ENCODE peak calls at places on chromosomes 1 and 21, in eight cellular contexts. Z is HepG2, G is Panc1, Q is HCT116, U is upper lobe of left lung, R is GM12878, M is K562, P is GM23338. T is an unnamed sample.

GRCh38 chr1:168636200-168636599 is 59.8 kb downstream of the XCL1 start:
- ATAC-seq in U (no peak), Z (no peak), M (no peak), Q (peak), R (peak), P (no peak), G (no peak), T (peak)

GRCh38 chr1:164188507-164188906 is 370.5 kb upstream of the PBX1 start:
- ATAC-seq in G (no peak), R (no peak), U (no peak), P (peak), Q (no peak), M (no peak), Z (no peak), T (no peak)

GRCh38 chr1:56334027-56334426 is 245.3 kb downstream of the PLPP3 start:
- ATAC-seq in Z (no peak), R (no peak), M (no peak), U (no peak), G (no peak), P (no peak), Q (no peak), T (no peak)

GRCh38 chr1:116256875-116257823 is 115.9 kb upstream of the ATP1A1 start:
- ATAC-seq in Q (no peak), M (no peak), U (no peak), Z (no peak), R (peak), P (no peak), G (no peak), T (no peak)

GRCh38 chr1:222706815-222707214 is 5.5 kb downstream of the AIDA start:
- ATAC-seq in Z (peak), Q (no peak), G (no peak), M (no peak), R (no peak), U (no peak), P (no peak), T (no peak)

GRCh38 chr1:205440476-205441317 is 15.1 kb downstream of the BLACAT1 start:
- ATAC-seq in Q (peak), Z (peak), P (peak), G (peak), M (peak), U (peak), R (peak), T (peak)

GRCh38 chr1:46816930-46817329 is 18.1 kb downstream of the CYP4B1 start:
- ATAC-seq in Z (no peak), G (no peak), P (no peak), M (no peak), R (no peak), Q (no peak), U (no peak), T (no peak)

GRCh38 chr1:211738096-211738708 is 62.8 kb upstream of the NEK2 start:
- ATAC-seq in M (no peak), U (no peak), R (no peak), Z (no peak), G (no peak), P (peak), Q (no peak), T (no peak)

GRCh38 chr1:6496360-6496704 is 4.9 kb upstream of the PLEKHG5 start:
- ATAC-seq in P (peak), Z (no peak), R (no peak), Q (no peak), G (no peak), M (no peak), U (no peak), T (no peak)

GRCh38 chr21:8989883-8990325 is 1531.5 kb upstream of the TPTE start:
- ATAC-seq in P (peak), Q (peak), Z (peak), G (peak), U (peak), M (peak), R (no peak), T (no peak)

GRCh38 chr1:82565146-82565545 is 764.4 kb downstream of the ADGRL2 start:
- ATAC-seq in Q (peak), Z (no peak), U (no peak), R (no peak), M (no peak), P (peak), G (peak), T (peak)

GRCh38 chr1:171286032-171286705 is 27.8 kb upstream of the FMO4 start:
- ATAC-seq in M (no peak), P (no peak), Z (no peak), G (no peak), R (peak), U (no peak), Q (no peak), T (no peak)

GRCh38 chr1:3393024-3393986 is 61.2 kb upstream of the ARHGEF16 start:
- ATAC-seq in U (no peak), P (peak), M (no peak), R (no peak), Z (peak), G (no peak), Q (no peak), T (no peak)

GRCh38 chr1:15852036-15852827 is 4.7 kb downstream of the SPEN start:
- ATAC-seq in Z (no peak), P (no peak), R (peak), G (no peak), Q (no peak), M (no peak), U (no peak), T (no peak)

GRCh38 chr1:168135116-168135981 is 1.4 kb downstream of the GPR161 start:
- ATAC-seq in G (peak), Q (peak), M (peak), U (peak), P (peak), Z (peak), R (no peak), T (no peak)

GRCh38 chr1:4367230-4367629 is 287.2 kb upstream of the AJAP1 start:
- ATAC-seq in R (no peak), G (no peak), Q (no peak), Z (no peak), M (no peak), U (no peak), P (no peak), T (no peak)

GRCh38 chr1:230097370-230097769 is 30.3 kb downstream of the GALNT2 start:
- ATAC-seq in G (no peak), U (no peak), P (no peak), M (no peak), Z (no peak), R (no peak), Q (no peak), T (no peak)

GRCh38 chr1:110464340-110464739 is 13.4 kb downstream of the PROK1 start:
- ATAC-seq in G (no peak), Z (no peak), Q (no peak), M (no peak), P (no peak), U (peak), R (no peak), T (no peak)

GRCh38 chr1:110902820-110903463 is 30.0 kb downstream of the CD53 start:
- ATAC-seq in R (peak), Z (no peak), Q (no peak), P (no peak), U (no peak), M (peak), G (no peak), T (no peak)

GRCh38 chr21:38821959-38822682 is 16.4 kb downstream of the ETS2 start:
- ATAC-seq in Z (peak), M (no peak), G (no peak), Q (no peak), P (no peak), R (no peak), U (peak), T (no peak)

GRCh38 chr1:3226191-3226590 is 157.2 kb downstream of the PRDM16 start:
- ATAC-seq in Q (no peak), U (no peak), R (no peak), M (no peak), Z (no peak), P (no peak), G (no peak), T (no peak)

GRCh38 chr1:161333166-161333565 is 19.0 kb downstream of the SDHC start:
- ATAC-seq in Q (no peak), M (no peak), Z (no peak), G (no peak), U (no peak), R (no peak), P (no peak), T (no peak)

GRCh38 chr1:178926046-178926445 is 55.2 kb upstream of the ANGPTL1 start:
- ATAC-seq in Q (no peak), R (no peak), U (no peak), M (no peak), Z (no peak), G (no peak), P (no peak), T (no peak)

GRCh38 chr1:51331206-51332100 is 1.1 kb upstream of the TTC39A start:
- ATAC-seq in Z (peak), Q (peak), U (peak), M (peak), G (peak), P (peak), R (peak), T (no peak)

GRCh38 chr1:119959268-119959667 is 63.0 kb upstream of the ADAM30 start:
- ATAC-seq in R (no peak), U (no peak), P (no peak), Z (no peak), G (no peak), M (no peak), Q (no peak), T (no peak)

GRCh38 chr1:87149166-87150065 is 179.3 kb upstream of the LMO4 start:
- ATAC-seq in Q (no peak), P (peak), Z (no peak), M (no peak), R (no peak), G (no peak), U (no peak), T (no peak)

GRCh38 chr1:34754878-34755637 is at the start of gene GJB5:
- ATAC-seq in P (peak), R (no peak), M (no peak), G (no peak), Q (peak), U (no peak), Z (no peak), T (no peak)

GRCh38 chr1:31572323-31573104 is 3.8 kb upstream of the TINAGL1 start:
- ATAC-seq in M (no peak), R (no peak), G (no peak), Z (peak), U (no peak), P (no peak), Q (no peak), T (no peak)

GRCh38 chr1:44808063-44808937 is at the start of gene BTBD19:
- ATAC-seq in P (peak), Z (peak), G (peak), M (peak), R (peak), Q (peak), U (peak), T (peak)

GRCh38 chr1:26361605-26362122 is 7.7 kb upstream of the CRYBG2 start:
- ATAC-seq in M (no peak), U (no peak), Q (no peak), P (no peak), G (peak), Z (no peak), R (peak), T (no peak)

GRCh38 chr1:86245566-86246190 is 89.1 kb upstream of the COL24A1 start:
- ATAC-seq in M (no peak), P (no peak), R (no peak), U (no peak), G (peak), Q (no peak), Z (no peak), T (no peak)

GRCh38 chr21:46393451-46393940 is 65.2 kb upstream of the DIP2A start:
- ATAC-seq in Q (no peak), Z (peak), P (no peak), R (no peak), G (no peak), U (peak), M (peak), T (peak)

GRCh38 chr1:202405928-202406327 is 57.4 kb downstream of the PPP1R12B start:
- ATAC-seq in G (no peak), Z (no peak), P (no peak), R (no peak), Q (no peak), M (no peak), U (no peak), T (peak)

GRCh38 chr1:75373542-75374159 is 237.3 kb downstream of the SLC44A5 start:
- ATAC-seq in P (no peak), U (no peak), Q (peak), Z (peak), G (no peak), R (no peak), M (peak), T (no peak)

GRCh38 chr1:171313319-171313834 is 606 bp upstream of the FMO4 start:
- ATAC-seq in Z (no peak), P (no peak), R (peak), Q (peak), M (no peak), U (no peak), G (peak), T (no peak)

GRCh38 chr1:60612790-60613189 is 469.6 kb upstream of the NFIA start:
- ATAC-seq in R (no peak), M (no peak), U (no peak), P (no peak), G (no peak), Q (no peak), Z (no peak), T (no peak)

GRCh38 chr1:223343692-223344091 is 20.3 kb downstream of the SUSD4 start:
- ATAC-seq in Z (no peak), M (no peak), U (no peak), P (no peak), R (no peak), Q (no peak), G (no peak), T (no peak)

GRCh38 chr1:230808268-230808872 is 60.0 kb downstream of the C1orf198 start:
- ATAC-seq in G (no peak), Q (no peak), U (no peak), Z (no peak), P (no peak), R (no peak), M (no peak), T (no peak)

GRCh38 chr1:26090893-26091292 is 20.7 kb upstream of the PDIK1L start:
- ATAC-seq in G (no peak), Q (no peak), R (no peak), U (no peak), P (no peak), M (no peak), Z (no peak), T (no peak)

GRCh38 chr1:156625436-156626078 is 6.3 kb downstream of the HAPLN2 start:
- ATAC-seq in Z (peak), G (peak), P (peak), U (peak), Q (peak), M (peak), R (peak), T (peak)
- TF ChIP-seq POLR2AphosphoS5 in Z (no peak), G (no peak), P (no peak), U (no peak), Q (no peak), M (no peak), R (no peak), T (no peak)

DNA sequence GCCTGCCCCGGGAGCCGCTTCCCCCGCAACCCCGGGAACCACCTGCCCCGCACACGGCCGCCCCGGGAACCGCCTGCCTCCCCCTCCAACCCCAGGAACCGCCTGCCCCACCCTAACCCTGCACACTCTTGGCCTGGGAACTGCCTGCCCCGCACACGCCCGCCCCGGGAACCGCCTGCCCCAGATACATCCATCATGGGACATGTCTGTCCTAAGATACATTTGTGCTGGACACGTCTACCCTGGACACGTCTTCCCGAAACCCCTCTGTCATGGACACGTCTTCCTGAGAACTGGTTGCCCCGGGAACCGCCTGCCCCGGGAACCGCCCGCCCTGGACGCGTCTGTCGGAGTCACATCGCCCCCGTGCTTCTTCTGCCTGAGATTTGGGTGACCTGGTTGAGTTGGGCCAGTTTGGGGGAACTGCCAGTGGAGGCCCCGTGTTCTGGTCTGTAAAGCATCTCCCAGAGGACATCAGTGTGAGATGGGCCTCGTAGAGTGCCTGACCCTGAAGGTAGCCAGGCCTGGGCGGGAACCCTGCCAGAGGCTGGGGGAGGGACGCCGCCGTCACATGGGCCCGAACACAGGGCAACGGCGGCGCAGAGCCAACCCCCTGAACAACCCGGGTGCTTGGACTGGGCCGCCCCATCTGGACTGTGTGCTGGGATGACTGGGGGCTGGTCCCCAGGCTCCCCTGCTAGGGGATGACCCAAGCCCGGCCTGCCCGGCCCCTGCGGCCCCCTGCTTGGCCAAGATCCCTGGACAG is 3.6 kb downstream of the PERM1 start:
- ATAC-seq in Q (no peak), R (no peak), M (peak), G (no peak), U (no peak), Z (no peak), P (no peak), T (no peak)
- H3K4me3 ChIP-seq in Q (no peak), R (no peak), M (no peak), G (no peak), U (no peak), Z (no peak), P (no peak), T (no peak)

DNA sequence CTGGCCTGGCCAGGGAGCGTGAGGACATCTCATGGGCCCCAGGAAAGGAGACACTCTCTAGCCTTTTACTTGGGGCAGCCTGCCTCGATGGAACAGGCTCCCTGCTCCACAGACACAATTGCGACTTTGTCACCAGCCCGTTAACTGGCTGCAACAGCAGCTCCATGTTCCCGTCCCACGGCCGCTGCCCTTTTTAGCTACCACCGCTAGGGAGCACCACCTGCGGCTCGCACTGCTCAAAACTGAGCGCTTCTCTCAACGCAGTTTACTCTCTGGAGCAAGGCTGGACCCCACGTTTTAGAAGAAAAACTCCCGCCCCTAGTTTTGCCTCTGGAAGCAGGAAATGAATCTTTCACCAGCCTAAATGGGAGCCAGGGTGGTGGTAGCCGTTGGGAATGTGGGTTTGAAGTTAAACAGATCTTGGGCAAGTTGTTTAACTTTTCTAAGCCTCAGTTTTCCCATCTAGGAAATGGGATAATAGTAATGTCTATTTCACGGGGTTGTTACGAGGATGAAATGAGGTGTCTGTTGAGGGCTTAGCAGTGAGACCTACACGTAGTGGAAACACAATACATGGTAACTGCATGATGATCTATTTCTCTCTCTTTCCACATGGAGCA is 3.5 kb upstream of the LRRC38 start:
- ATAC-seq in G (no peak), Z (peak), Q (peak), P (peak), U (no peak), M (peak), R (peak), T (no peak)
- TF ChIP-seq CTCF in G (peak), Z (peak), Q (peak), P (peak), U (no peak), M (peak), R (peak), T (no peak)

GRCh38 chr1:40861227-40862003 is 748 bp downstream of the CITED4 start:
- ATAC-seq in Q (no peak), U (no peak), R (no peak), P (peak), G (peak), M (no peak), Z (peak), T (peak)

GRCh38 chr1:40862008-40862863 is at the start of gene CITED4:
- ATAC-seq in M (peak), Q (peak), Z (peak), U (peak), P (peak), R (peak), G (peak), T (peak)

GRCh38 chr1:40870135-40870728 is 8.1 kb upstream of the CITED4 start:
- ATAC-seq in P (no peak), M (no peak), G (no peak), Q (no peak), U (no peak), Z (no peak), R (no peak), T (no peak)

GRCh38 chr1:40868051-40868723 is 6.0 kb upstream of the CITED4 start:
- ATAC-seq in Z (peak), G (peak), Q (peak), M (peak), R (no peak), U (peak), P (no peak), T (no peak)

DNA sequence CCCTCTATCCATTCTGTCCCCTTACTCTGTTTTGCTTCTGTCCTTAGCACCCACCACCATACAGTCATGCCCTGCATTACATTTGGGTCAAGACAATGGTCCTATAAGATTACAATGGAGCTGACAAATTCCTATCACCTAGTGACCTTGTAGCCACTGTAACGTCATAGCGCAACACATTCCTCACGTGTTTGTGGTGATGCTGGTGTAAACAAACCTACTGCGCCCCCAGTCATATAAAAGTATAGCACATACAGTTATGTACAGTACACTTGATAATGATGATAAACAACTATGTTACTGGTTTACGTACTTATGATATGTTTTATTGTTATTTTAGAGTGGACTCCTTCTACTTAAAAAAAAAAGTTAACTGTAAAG is 4.2 kb upstream of the CITED4 start:
- ATAC-seq in Q (no peak), P (no peak), U (no peak), M (no peak), R (no peak), G (peak), Z (no peak), T (no peak)
- TF ChIP-seq POLR2AphosphoS5 in Q (no peak), P (no peak), U (no peak), M (no peak), R (no peak), G (no peak), Z (no peak), T (no peak)

DNA sequence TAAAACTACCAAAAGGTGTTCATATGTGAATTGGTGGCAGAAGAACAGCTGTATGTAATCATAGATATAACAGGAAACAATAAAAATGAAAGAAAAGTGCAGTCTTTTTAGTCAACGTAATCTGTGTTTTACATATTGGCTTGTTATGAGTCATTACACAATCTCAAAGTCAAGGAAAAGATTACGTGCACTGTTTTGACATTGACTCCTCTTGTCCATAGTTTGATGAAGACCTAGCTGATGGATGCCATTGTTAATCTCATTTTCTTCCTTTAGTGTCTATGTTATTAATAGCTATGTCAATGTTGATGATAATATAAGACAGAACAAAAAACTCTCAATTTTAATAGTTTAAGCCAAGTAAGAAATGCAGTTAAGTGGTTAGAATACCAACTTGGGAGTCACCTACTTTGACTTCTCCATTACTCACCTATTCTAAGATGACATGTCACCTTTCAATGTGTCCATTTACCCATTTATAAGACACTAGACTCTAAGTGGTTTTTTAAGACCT is 84.5 kb upstream of the SAMSN1 start:
- ATAC-seq in G (no peak), R (peak), U (no peak), Z (no peak), Q (no peak), M (peak), P (no peak), T (no peak)
- H3K4me3 ChIP-seq in G (no peak), R (no peak), U (no peak), Z (no peak), Q (no peak), M (no peak), P (no peak), T (no peak)

GRCh38 chr1:185695299-185695698 is 38.9 kb upstream of the HMCN1 start:
- ATAC-seq in U (no peak), Q (no peak), M (no peak), P (no peak), R (no peak), Z (no peak), G (no peak), T (no peak)
- TF ChIP-seq CTCF in U (no peak), Q (peak), M (no peak), P (peak), R (no peak), Z (peak), G (peak), T (no peak)

T was measured in gastroesophageal sphincter.